ENCODE peak calls at places on chromosomes 11 and 22, in five cellular contexts. A, W, I, T and F are unnamed samples. For H3K4me1, the result is how much of the 10 kb centered on the place peaks cover.

GRCh38 chr11:121416909-121417567 is 35.1 kb upstream of the SORL1 start:
- DNase-seq in A (peak), W (no peak), I (peak), T (no peak), F (peak)

GRCh38 chr22:21718492-21718891 is 17.1 kb downstream of the YPEL1 start:
- DNase-seq in A (no peak), W (no peak), I (no peak), T (no peak), F (no peak)

GRCh38 chr11:14500181-14500651 is 605 bp upstream of the COPB1 start:
- DNase-seq in A (no peak), W (peak), I (peak), T (peak), F (peak)

GRCh38 chr11:8593935-8594909 is at the start of gene STK33:
- DNase-seq in A (no peak), W (peak), I (no peak), T (peak), F (peak)

GRCh38 chr11:15819679-15820286 is 536.6 kb downstream of the SOX6 start:
- DNase-seq in A (peak), W (no peak), I (no peak), T (peak), F (peak)

GRCh38 chr22:45468872-45469572 is 33.7 kb upstream of the FBLN1 start:
- DNase-seq in A (no peak), W (no peak), I (no peak), T (no peak), F (no peak)

GRCh38 chr11:79953629-79954028 is 512.8 kb upstream of the TENM4 start:
- DNase-seq in A (no peak), W (no peak), I (no peak), T (no peak), F (no peak)

GRCh38 chr11:28528217-28528616 is 420.0 kb downstream of the METTL15 start:
- DNase-seq in A (no peak), W (no peak), I (no peak), T (no peak), F (no peak)

GRCh38 chr11:102061276-102061675 is 14.0 kb downstream of the CFAP300 start:
- DNase-seq in A (no peak), W (no peak), I (no peak), T (peak), F (no peak)

GRCh38 chr11:32148824-32149223 is 58.0 kb downstream of the RCN1 start:
- DNase-seq in A (no peak), W (no peak), I (no peak), T (no peak), F (no peak)

GRCh38 chr11:69079891-69080290 is 31.2 kb downstream of the TPCN2 start:
- DNase-seq in A (no peak), W (no peak), I (no peak), T (no peak), F (no peak)

GRCh38 chr11:92697461-92698314 is 271.8 kb upstream of the MTNR1B start:
- DNase-seq in A (no peak), W (peak), I (no peak), T (no peak), F (no peak)

GRCh38 chr11:76795285-76795935 is 12.3 kb downstream of the TSKU start:
- DNase-seq in A (no peak), W (no peak), I (no peak), T (no peak), F (no peak)

GRCh38 chr11:31768744-31769143 is 42.4 kb downstream of the PAX6 start:
- DNase-seq in A (no peak), W (no peak), I (no peak), T (no peak), F (no peak)

GRCh38 chr11:2507212-2507901 is 62.5 kb downstream of the KCNQ1 start:
- DNase-seq in A (no peak), W (no peak), I (no peak), T (no peak), F (no peak)

GRCh38 chr22:45863981-45864751 is 112.8 kb downstream of the WNT7B start:
- DNase-seq in A (peak), W (peak), I (no peak), T (peak), F (peak)

GRCh38 chr11:12433571-12434061 is 56.2 kb downstream of the PARVA start:
- DNase-seq in A (peak), W (peak), I (no peak), T (no peak), F (no peak)

GRCh38 chr11:72723508-72723907 is 28.7 kb downstream of the ARAP1 start:
- DNase-seq in A (no peak), W (no peak), I (no peak), T (no peak), F (no peak)

GRCh38 chr11:26676641-26677040 is 45.2 kb downstream of the SLC5A12 start:
- DNase-seq in A (no peak), W (no peak), I (no peak), T (no peak), F (no peak)

GRCh38 chr11:58968251-58968711 is 29.0 kb downstream of the GLYATL1 start:
- DNase-seq in A (no peak), W (no peak), I (no peak), T (peak), F (no peak)

GRCh38 chr11:59728913-59729312 is 15.3 kb upstream of the OR10V1 start:
- DNase-seq in A (no peak), W (no peak), I (no peak), T (no peak), F (peak)

GRCh38 chr11:16871368-16871767 is 132.9 kb downstream of the C11orf58 start:
- DNase-seq in A (no peak), W (no peak), I (no peak), T (no peak), F (no peak)

GRCh38 chr11:120168108-120168959 is 30.4 kb upstream of the TRIM29 start:
- DNase-seq in A (no peak), W (no peak), I (no peak), T (no peak), F (no peak)

GRCh38 chr22:45101828-45102227 is 61.9 kb upstream of the NUP50 start:
- DNase-seq in A (no peak), W (peak), I (no peak), T (peak), F (peak)

GRCh38 chr11:26806209-26806608 is 84.3 kb upstream of the SLC5A12 start:
- DNase-seq in A (no peak), W (no peak), I (no peak), T (no peak), F (no peak)

GRCh38 chr11:126589492-126589803 is 234.0 kb downstream of the ST3GAL4 start:
- DNase-seq in A (no peak), W (no peak), I (no peak), T (no peak), F (no peak)

GRCh38 chr22:42202048-42202447 is 68.4 kb downstream of the TCF20 start:
- DNase-seq in A (no peak), W (no peak), I (no peak), T (no peak), F (no peak)

GRCh38 chr11:118903204-118904015 is 19.7 kb downstream of the CXCR5 start:
- DNase-seq in A (no peak), W (no peak), I (no peak), T (no peak), F (peak)

GRCh38 chr11:34356576-34356917 is 1.3 kb downstream of the ABTB2 start:
- DNase-seq in A (peak), W (no peak), I (no peak), T (peak), F (no peak)

GRCh38 chr22:44153705-44154104 is 27.0 kb upstream of the PARVG start:
- DNase-seq in A (no peak), W (no peak), I (no peak), T (no peak), F (no peak)

GRCh38 chr11:27242591-27242990 is 120.4 kb downstream of the CCDC34 start:
- DNase-seq in A (no peak), W (no peak), I (no peak), T (no peak), F (no peak)

GRCh38 chr11:36253238-36253637 is 36.0 kb downstream of the COMMD9 start:
- DNase-seq in A (no peak), W (peak), I (no peak), T (peak), F (no peak)

GRCh38 chr11:1302461-1303073 is 6.9 kb downstream of the TOLLIP start:
- DNase-seq in A (no peak), W (peak), I (no peak), T (no peak), F (peak)

GRCh38 chr11:1304376-1304775 is 5.1 kb downstream of the TOLLIP start:
- DNase-seq in A (peak), W (no peak), I (no peak), T (no peak), F (peak)

GRCh38 chr11:1302041-1302460 is 7.4 kb downstream of the TOLLIP start:
- DNase-seq in A (no peak), W (no peak), I (no peak), T (no peak), F (peak)

GRCh38 chr11:1303973-1304372 is 5.5 kb downstream of the TOLLIP start:
- DNase-seq in A (peak), W (peak), I (no peak), T (no peak), F (peak)

DNA sequence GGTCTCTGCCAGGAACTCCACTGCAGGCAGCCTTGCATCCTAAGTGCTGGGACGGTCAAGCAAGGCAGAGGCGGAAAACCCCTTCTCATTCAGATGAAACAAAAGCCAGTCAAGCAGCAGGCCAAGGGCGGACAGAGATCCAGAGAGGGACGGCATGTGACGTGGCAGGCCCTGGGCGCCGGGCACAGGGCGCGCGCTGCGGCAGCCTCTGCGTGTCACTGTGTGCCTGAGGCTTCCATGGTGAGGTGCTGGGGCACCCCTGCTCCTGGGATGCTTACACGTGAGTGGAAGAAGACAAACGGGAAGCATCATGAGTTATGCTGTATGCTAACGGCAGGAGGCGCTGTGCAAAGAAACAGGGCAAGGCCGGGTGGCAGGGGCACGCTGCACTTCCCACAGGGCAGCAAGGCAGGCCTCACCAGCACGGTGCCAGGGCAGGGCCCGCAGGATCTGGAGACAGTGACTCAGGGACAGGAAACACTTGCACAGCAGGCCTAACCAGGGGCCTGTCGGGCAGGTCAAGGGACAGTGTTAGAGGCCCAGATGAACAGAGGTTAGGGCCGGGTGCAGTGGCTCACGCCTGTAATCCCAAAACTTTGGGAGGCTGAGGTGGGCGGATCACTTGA is 6.1 kb downstream of the TOLLIP start:
- DNase-seq in A (peak), W (peak), I (no peak), T (peak), F (peak)
- TF ChIP-seq CTCF in A (no peak), W (peak), I (no peak), T (peak), F (peak)

GRCh38 chr11:124950606-124951330 is 3.2 kb upstream of the CCDC15 start:
- DNase-seq in A (no peak), W (no peak), I (no peak), T (no peak), F (no peak)

GRCh38 chr11:124951341-124951740 is 2.7 kb upstream of the CCDC15 start:
- DNase-seq in A (no peak), W (no peak), I (no peak), T (no peak), F (no peak)

DNA sequence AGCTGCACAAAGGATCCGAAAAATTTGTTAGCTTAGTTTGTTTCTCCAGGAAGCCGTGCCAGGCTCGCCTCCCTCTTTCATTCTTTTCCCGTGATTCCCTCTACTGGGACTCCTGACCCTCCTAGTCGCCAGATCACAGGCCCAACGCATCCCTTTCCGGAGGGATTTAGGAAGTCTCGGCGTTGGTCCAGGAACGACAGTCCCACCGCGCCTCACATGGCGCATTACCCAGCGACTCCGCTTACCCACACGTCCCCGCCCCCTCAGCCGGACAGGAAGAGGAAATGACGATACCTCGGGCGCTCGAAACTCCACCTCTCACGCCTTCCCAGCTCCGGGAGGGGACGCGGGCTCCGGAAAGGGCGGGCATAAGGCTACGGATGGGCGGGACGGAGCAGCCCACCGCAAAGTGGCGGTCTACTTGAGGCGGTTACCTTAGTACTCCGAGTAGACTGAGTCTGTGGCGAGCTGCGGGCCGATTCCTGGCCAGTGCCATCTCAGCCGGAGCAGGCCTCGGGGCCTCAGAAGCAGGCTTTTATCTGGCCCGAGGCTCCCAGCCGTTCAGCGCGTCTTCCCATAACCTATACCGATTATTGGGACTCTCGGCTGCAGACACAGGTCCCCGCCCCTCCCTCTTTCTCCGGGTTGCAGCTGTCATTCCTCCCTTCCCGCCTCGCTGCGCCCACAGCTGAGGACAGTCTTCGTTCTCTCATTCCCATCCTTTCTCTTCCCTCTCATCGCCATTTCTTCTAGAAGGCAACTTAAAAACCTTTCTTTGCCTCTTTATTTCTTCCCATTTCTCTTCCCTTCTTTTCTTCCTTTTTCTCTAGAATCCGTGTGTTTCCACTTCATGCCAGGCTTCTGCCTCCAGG is at the start of gene CCDC15:
- DNase-seq in A (peak), W (peak), I (peak), T (peak), F (peak)
- H3K4me1 ChIP-seq in A (under half), W (under half), I (under half), T (under half), F (under half)

DNA sequence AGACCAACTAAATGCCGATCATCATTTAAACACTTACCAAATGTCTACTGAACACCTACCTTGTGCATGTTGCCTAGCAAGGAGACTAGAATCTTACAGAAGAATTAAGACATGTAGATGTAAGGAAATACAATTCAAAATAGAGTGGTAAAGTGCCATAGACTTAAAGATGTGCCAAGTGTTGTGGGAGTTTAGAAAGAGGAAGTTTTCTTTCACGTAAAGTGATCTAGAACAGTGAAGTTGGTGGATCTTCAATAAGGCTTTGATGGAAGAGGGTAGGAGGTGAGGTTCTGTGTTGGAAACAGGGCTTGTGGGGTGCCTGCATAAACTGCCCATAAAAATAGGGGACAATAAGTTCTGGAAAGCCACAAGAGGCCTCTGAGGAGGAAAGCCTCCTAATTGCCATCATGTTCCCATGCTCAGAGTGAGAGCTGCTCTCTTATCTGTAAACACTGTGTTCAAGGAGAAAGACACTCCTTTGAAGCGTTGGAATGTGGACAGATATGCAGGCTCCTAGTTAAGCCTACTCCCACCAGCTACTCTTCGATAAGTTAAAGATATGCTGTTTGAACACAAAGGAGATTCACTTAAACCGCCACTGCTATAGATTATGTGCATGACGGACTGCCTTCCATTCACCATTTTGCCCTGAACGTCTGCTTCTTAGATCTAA is 66.7 kb downstream of the HSD17B12 start:
- DNase-seq in A (no peak), W (no peak), I (no peak), T (no peak), F (no peak)
- TF ChIP-seq POLR2AphosphoS5 in A (no peak), W (no peak), I (no peak), T (no peak), F (no peak)

DNA sequence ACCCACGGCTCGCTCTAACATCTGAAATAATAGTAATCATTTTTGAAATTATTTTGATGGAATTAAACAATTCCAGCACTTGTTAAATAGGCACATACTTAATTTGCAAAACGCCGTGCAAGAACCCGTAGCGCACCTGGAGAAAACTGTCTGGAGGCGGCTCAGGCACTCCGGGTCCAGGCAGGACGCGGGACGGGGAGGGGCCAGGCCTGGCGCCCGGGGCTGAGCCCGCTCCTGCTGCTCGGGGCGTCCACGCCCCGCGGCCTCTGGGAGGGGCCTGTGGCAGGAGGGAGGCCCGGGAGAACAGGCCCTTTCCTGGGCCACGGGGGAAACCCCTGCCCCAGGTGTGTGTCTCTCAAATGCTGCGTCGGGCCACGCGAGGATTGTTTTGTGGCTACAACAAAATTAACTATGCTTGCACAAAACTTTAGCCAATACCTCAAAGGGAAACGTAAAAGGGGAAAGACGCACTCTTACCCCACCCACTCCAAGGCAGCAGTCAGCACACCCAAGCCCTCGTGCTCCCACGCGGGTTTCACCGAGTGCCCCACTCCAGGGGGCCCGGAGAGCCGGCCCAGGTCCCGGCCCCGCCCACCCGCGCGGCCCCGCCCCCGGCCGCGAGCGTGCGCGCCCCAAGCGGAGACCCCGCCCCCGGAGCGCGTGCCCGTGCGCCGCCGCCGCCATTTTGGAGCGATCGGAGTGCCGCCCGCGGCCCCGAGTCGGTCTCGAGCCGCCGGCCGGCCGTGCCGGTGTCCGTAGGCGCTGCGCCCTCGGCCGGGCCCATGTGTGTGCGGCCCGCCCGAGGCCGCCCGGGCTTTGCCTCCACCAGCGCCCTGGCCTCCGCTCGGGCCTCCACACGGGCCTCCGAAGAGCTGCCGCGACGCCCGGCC is at the start of gene PPP6R2:
- DNase-seq in A (no peak), W (peak), I (no peak), T (peak), F (peak)
- TF ChIP-seq CTCF in A (no peak), W (no peak), I (no peak), T (no peak), F (peak)

GRCh38 chr11:128775513-128775912 is 81.6 kb downstream of the FLI1 start:
- DNase-seq in A (no peak), W (no peak), I (no peak), T (no peak), F (no peak)
- H3K4me1 ChIP-seq in A (under half), W (under half), I (under half), T (under half), F (half or more)

GRCh38 chr11:83702795-83703194 is 416.6 kb upstream of the CCDC90B start:
- DNase-seq in A (no peak), W (peak), I (no peak), T (no peak), F (no peak)
- TF ChIP-seq POLR2AphosphoS5 in A (no peak), W (no peak), I (no peak), T (no peak), F (no peak)

DNA sequence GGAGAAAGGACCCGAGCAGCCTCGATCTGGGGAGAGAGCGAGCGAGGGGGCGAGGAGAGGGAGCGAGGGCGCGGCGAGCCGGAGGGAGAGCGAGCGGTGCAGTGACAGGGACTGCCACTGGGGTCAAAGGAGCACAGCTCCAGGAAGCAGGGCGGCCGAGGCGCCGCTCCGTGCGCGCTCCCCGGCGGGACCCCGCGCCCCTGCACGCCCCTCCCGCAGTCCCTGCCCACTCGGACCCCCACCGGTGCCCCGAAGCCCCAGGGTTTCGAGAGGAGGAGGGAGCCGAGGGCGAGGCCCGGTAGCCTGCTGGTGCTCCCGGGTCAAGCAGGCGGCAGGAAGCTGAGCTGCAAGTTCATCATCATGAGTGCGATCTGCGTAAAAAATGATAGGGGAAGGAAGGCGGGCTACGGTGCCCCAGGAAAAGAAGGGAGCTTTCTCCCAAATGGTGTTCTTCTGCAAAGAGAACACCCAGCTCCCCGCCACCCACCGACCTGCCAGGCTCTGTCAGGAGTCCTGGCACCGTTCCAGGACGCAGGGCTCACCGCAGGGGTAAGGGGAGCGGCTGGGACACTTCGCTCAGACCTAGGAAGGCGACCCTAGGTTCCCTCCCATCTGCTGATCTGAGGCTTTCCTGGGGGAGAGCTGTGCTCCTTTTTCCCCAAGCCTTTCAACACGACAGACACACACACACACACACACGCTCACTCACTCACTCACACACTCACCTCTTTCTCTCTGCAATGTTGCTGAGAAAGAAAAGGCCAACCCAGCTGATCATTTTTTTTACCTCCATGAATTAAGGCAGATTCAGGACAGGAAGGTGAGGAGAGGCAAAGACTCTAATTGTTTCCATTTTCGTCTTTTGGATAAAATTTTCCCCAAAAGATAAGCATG is at the start of gene MPPED2:
- DNase-seq in A (no peak), W (peak), I (no peak), T (peak), F (peak)
- TF ChIP-seq CTCF in A (peak), W (no peak), I (no peak), T (peak), F (no peak)